ENCODE peak calls at places on chromosomes 13 and 19, in nine cellular contexts. B is AG09319, Z is WTC11, J is uterus, V is GM13977, I is heart left ventricle, S is thoracic aorta, E is body of pancreas, D is lower lobe of right lung. U is an unnamed sample.

GRCh38 chr13:51995677-51996551 is 15.3 kb downstream of the ATP7B start:
- DNase-seq in I (no peak), B (no peak), J (no peak), E (peak; percentile 77), V (no peak), S (no peak), Z (no peak), D (no peak), U (no peak)

GRCh38 chr19:31406106-31406505 is 56.9 kb upstream of the TSHZ3 start:
- DNase-seq in S (no peak), Z (no peak), J (no peak), B (no peak), V (no peak), I (no peak), D (no peak), E (no peak), U (no peak)

GRCh38 chr19:32264568-32264967 is 80.8 kb upstream of the ZNF507 start:
- DNase-seq in S (no peak), B (no peak), I (no peak), E (no peak), Z (no peak), D (no peak), J (no peak), V (no peak), U (no peak)

GRCh38 chr13:67221630-67222226 is 8.4 kb downstream of the PCDH9 start:
- DNase-seq in V (no peak), S (no peak), D (no peak), J (no peak), E (no peak), I (no peak), B (no peak), Z (no peak), U (no peak)

GRCh38 chr13:109657395-109657794 is 129.0 kb downstream of the IRS2 start:
- DNase-seq in J (no peak), Z (no peak), D (no peak), V (no peak), S (no peak), E (no peak), I (no peak), B (no peak), U (no peak)

GRCh38 chr19:7888145-7888825 is at the start of gene LRRC8E:
- DNase-seq in Z (peak; percentile 87), D (peak; percentile 79), V (no peak), E (peak; percentile 78), S (no peak), B (no peak), J (no peak), I (no peak), U (no peak)

GRCh38 chr19:30096596-30097370 is 154.7 kb downstream of the URI1 start:
- DNase-seq in S (no peak), B (no peak), I (peak; percentile 36), V (no peak), E (no peak), Z (no peak), J (no peak), D (no peak), U (no peak)

GRCh38 chr19:5041168-5042038 is 72.5 kb downstream of the KDM4B start:
- DNase-seq in B (no peak), E (no peak), D (no peak), V (no peak), I (no peak), J (no peak), Z (no peak), S (no peak), U (no peak)

GRCh38 chr13:109010912-109011311 is 381.5 kb downstream of the MYO16 start:
- DNase-seq in B (no peak), Z (no peak), S (no peak), V (no peak), E (no peak), J (no peak), D (no peak), I (no peak), U (no peak)

GRCh38 chr13:91576590-91576989 is 178.2 kb downstream of the GPC5 start:
- DNase-seq in V (no peak), D (no peak), Z (peak; percentile 50), J (no peak), S (no peak), E (no peak), B (no peak), I (no peak), U (no peak)

GRCh38 chr19:1410136-1410786 is 2.9 kb downstream of the DAZAP1 start:
- DNase-seq in D (no peak), V (no peak), S (no peak), Z (no peak), I (no peak), E (peak; percentile 51), J (no peak), B (no peak), U (no peak)

DNA sequence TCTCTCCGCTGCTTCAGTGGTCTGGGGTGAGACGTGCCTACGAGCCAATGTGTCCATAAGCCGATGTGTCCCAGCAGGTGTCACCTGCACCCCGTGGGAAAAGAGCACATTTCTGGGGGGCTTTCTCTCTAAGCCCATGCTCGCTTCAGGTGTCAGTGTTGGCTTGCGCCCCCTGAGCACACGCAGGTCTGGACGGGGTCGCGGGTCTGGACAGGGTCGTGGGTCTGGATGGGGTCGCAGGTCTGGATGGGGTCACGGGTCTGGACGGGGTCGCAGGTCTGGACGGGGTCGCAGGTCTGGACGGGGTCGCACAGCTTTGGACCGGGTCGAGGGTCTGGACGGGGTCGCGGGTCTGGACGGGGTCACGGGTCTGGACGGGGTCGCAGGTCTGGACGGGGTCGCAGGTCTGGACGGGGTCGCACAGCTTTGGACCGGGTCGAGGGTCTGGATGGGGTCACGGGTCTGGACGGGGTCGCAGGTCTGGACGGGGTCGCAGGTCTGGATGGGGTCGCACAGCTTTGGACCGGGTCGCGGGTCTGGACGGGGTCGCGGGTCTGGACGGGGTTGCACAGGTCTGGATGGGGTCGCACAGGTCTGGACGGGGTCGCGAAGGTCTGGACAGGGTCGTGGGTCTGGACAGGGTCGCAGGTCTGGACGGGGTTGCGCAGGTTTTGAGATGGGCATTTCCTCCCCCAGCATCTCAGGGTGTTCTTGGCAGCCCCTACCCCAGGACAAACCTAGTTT is 24.5 kb upstream of the TFDP1 start:
- DNase-seq in Z (no peak), B (no peak), D (peak; percentile 27), E (no peak), I (no peak), S (no peak), J (no peak), V (no peak), U (no peak)
- TF ChIP-seq CTCF in Z (no peak), B (no peak), D (no peak), E (no peak), I (no peak), S (no peak), J (no peak), V (no peak), U (no peak)

GRCh38 chr19:41641879-41642485 is 15.1 kb upstream of the CEACAM4 start:
- DNase-seq in E (peak; percentile 76), J (no peak), B (peak; percentile 20), Z (peak; percentile 81), I (no peak), S (no peak), D (peak; percentile 65), V (peak; percentile 85), U (peak; percentile 83)
- TF ChIP-seq CTCF in E (peak; percentile 88), J (peak; percentile 48), B (peak; percentile 88), Z (peak; percentile 92), I (peak; percentile 83), S (peak; percentile 43), D (peak; percentile 86), V (peak; percentile 94), U (peak; percentile 86)

GRCh38 chr19:33471111-33471996 is 50.2 kb downstream of the PEPD start:
- DNase-seq in V (no peak), S (no peak), J (no peak), D (no peak), I (no peak), Z (no peak), B (no peak), E (no peak), U (no peak)

GRCh38 chr19:33473644-33474305 is 47.8 kb downstream of the PEPD start:
- DNase-seq in J (no peak), D (peak; percentile 17), I (no peak), E (no peak), S (no peak), Z (no peak), B (peak; percentile 7), V (no peak), U (no peak)

GRCh38 chr19:33470686-33471085 is 50.9 kb downstream of the PEPD start:
- DNase-seq in I (no peak), D (no peak), E (no peak), B (no peak), S (no peak), Z (no peak), J (no peak), V (no peak), U (no peak)

GRCh38 chr19:33470040-33470330 is 51.6 kb downstream of the PEPD start:
- DNase-seq in E (no peak), S (no peak), D (peak; percentile 26), I (no peak), V (no peak), Z (no peak), B (no peak), J (no peak), U (no peak)

DNA sequence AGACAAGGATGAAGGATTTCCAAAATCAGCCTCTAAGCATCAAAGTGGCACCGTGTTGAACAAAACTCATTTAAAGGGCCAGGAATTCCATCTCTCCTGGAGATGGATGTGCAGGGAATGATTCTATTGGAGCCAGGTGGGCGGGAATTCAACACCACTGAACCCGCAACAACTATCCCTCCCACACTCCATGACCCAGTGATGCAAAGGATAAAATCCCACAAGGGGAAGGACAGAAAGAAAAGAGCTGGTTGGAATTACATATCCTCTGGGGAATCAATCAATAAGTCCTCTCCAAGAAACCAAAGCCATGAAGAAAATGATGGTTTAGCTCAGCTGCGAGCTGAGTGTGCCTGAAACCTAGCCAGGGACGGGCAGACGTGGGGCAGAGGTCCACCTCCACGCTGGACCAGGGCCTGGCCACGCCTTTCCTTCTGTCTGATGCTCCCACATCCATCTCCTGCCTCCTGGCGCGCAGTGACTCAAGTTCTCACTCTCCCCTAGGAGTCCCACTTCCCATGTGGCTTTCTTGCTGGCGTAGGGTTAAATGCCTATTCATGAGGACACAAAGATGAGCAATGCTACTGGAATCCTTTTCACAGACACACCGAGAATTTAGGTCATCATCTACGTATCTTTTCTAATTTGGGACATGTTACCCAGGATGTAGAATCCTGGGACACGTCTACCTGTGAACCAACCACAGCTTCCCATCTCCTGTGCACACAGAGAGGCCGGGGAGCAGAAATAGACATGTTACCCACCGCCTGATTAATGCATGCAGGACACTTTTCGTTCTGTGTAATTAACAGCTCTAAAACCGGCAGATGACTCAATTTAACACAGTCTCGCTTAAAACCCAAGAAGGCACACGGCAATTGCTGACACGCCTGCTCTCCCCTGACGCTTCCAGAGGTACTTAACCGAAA is 48.6 kb downstream of the PEPD start:
- DNase-seq in V (no peak), D (peak; percentile 37), Z (peak; percentile 8), J (no peak), B (peak; percentile 63), E (no peak), I (no peak), S (no peak), U (no peak)
- TF ChIP-seq CTCF in V (no peak), D (no peak), Z (no peak), J (no peak), B (no peak), E (no peak), I (no peak), S (no peak), U (no peak)

GRCh38 chr13:43132228-43132627 is 108.8 kb downstream of the DNAJC15 start:
- DNase-seq in D (no peak), J (no peak), B (no peak), E (no peak), S (no peak), Z (peak; percentile 41), V (peak; percentile 31), I (no peak), U (peak; percentile 42)
- TF ChIP-seq CTCF in D (peak; percentile 30), J (peak; percentile 19), B (no peak), E (peak; percentile 43), S (no peak), Z (no peak), V (peak; percentile 49), I (peak; percentile 56), U (peak; percentile 25)

GRCh38 chr19:11286312-11286974 is 9.5 kb upstream of the TSPAN16 start:
- DNase-seq in Z (no peak), B (peak; percentile 11), D (no peak), V (no peak), J (no peak), S (no peak), E (no peak), I (no peak), U (peak; percentile 31)
- TF ChIP-seq CTCF in Z (no peak), B (peak; percentile 17), D (peak; percentile 47), V (peak; percentile 11), J (peak; percentile 31), S (peak; percentile 15), E (no peak), I (peak; percentile 55), U (no peak)

U was measured in GM13976.